ENCODE peak calls at places on chromosome 7, in ten cellular contexts. V, M, W, K, F, E, L, A, H and N are unnamed samples.
A peak's percentile ranks its signal among the peaks of the same experiment; 100 is the strongest.

GRCh38 chr7:38686888-38687287 is 55.7 kb upstream of the AMPH start:
- DNase-seq in V (no peak), M (peak; percentile 35), W (no peak), K (no peak), F (peak; percentile 54), E (no peak), L (no peak), A (no peak), H (no peak), N (no peak)

GRCh38 chr7:21383217-21383832 is 44.6 kb upstream of the SP4 start:
- DNase-seq in V (no peak), M (no peak), W (no peak), K (no peak), F (no peak), E (no peak), L (no peak), A (no peak), H (no peak), N (no peak)

GRCh38 chr7:66352071-66352470 is 146.9 kb downstream of the TPST1 start:
- DNase-seq in V (no peak), M (peak; percentile 76), W (no peak), K (no peak), F (peak; percentile 30), E (peak; percentile 68), L (no peak), A (no peak), H (no peak), N (no peak)

GRCh38 chr7:151800391-151800790 is 76.5 kb downstream of the PRKAG2 start:
- DNase-seq in V (no peak), M (no peak), W (no peak), K (no peak), F (no peak), E (no peak), L (no peak), A (no peak), H (no peak), N (no peak)

GRCh38 chr7:150489812-150490211 is 24.9 kb upstream of the GIMAP7 start:
- DNase-seq in V (no peak), M (no peak), W (no peak), K (no peak), F (no peak), E (no peak), L (no peak), A (no peak), H (no peak), N (no peak)

GRCh38 chr7:27774717-27775328 is 34.9 kb downstream of the TAX1BP1 start:
- DNase-seq in V (peak; percentile 70), M (peak; percentile 8), W (no peak), K (no peak), F (peak; percentile 69), E (peak; percentile 53), L (no peak), A (peak; percentile 13), H (no peak), N (no peak)

GRCh38 chr7:41139789-41140188 is 563.1 kb downstream of the INHBA start:
- DNase-seq in V (no peak), M (no peak), W (no peak), K (no peak), F (no peak), E (no peak), L (no peak), A (no peak), H (no peak), N (no peak)

GRCh38 chr7:44415510-44415909 is 74.9 kb downstream of the NUDCD3 start:
- DNase-seq in V (peak; percentile 25), M (no peak), W (no peak), K (peak; percentile 77), F (peak; percentile 11), E (no peak), L (no peak), A (no peak), H (no peak), N (no peak)

GRCh38 chr7:143405158-143405557 is 3.5 kb downstream of the EPHA1 start:
- DNase-seq in V (no peak), M (no peak), W (no peak), K (no peak), F (no peak), E (no peak), L (no peak), A (no peak), H (no peak), N (no peak)

GRCh38 chr7:30912454-30912985 is 867 bp downstream of the AQP1 start:
- DNase-seq in V (no peak), M (no peak), W (no peak), K (no peak), F (no peak), E (no peak), L (no peak), A (no peak), H (no peak), N (no peak)

DNA sequence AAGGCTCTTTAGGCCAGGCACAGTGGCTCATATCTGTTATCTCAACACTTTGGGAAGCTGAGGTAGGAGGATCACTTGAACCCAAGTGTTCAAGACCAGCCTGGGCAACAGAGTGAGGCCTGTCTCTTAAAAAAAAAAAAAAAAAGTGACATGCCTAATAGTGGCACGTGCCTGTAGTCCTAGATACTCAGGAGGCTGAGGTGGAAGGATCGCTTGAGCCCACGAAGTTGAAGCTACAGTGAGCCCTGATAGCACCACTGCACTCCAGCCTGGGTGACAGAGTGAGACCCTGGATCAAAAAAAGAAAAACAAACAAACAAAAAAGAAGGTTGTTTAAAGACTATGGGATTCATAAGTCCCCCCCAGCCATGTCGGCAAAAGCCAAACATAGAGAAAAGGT is 42.2 kb upstream of the NRF1 start:
- DNase-seq in V (no peak), M (no peak), W (no peak), K (no peak), F (no peak), E (no peak), L (no peak), A (no peak), H (no peak), N (no peak)
- H3K4me3 ChIP-seq in V (peak overlapping the region; percentile 9), M (no peak overlapping the region), W (no peak overlapping the region), K (no peak overlapping the region), F (no peak overlapping the region), E (no peak overlapping the region), L (no peak overlapping the region), A (no peak overlapping the region), H (no peak overlapping the region), N (no peak overlapping the region)

GRCh38 chr7:42746226-42746625 is 165.6 kb downstream of the C7orf25 start:
- DNase-seq in V (no peak), M (no peak), W (no peak), K (no peak), F (peak; percentile 34), E (no peak), L (no peak), A (no peak), H (no peak), N (no peak)

GRCh38 chr7:42744746-42745145 is 167.1 kb downstream of the C7orf25 start:
- DNase-seq in V (no peak), M (no peak), W (no peak), K (no peak), F (no peak), E (no peak), L (no peak), A (no peak), H (no peak), N (no peak)

GRCh38 chr7:42742321-42742720 is 169.5 kb downstream of the C7orf25 start:
- DNase-seq in V (no peak), M (no peak), W (no peak), K (peak; percentile 57), F (no peak), E (no peak), L (no peak), A (no peak), H (no peak), N (no peak)

GRCh38 chr7:42747073-42747472 is 164.8 kb downstream of the C7orf25 start:
- DNase-seq in V (no peak), M (no peak), W (no peak), K (no peak), F (peak; percentile 25), E (no peak), L (no peak), A (no peak), H (no peak), N (no peak)

GRCh38 chr7:42745357-42746022 is 166.4 kb downstream of the C7orf25 start:
- DNase-seq in V (peak; percentile 42), M (no peak), W (peak; percentile 13), K (no peak), F (peak; percentile 58), E (peak; percentile 89), L (no peak), A (peak; percentile 2), H (no peak), N (peak; percentile 50)
- TF ChIP-seq CTCF in V (peak; percentile 84), M (peak; percentile 81), W (peak; percentile 38), K (no peak), F (peak; percentile 73), E (peak; percentile 84), L (peak; percentile 69), A (peak; percentile 73), H (no peak), N (peak; percentile 68)

DNA sequence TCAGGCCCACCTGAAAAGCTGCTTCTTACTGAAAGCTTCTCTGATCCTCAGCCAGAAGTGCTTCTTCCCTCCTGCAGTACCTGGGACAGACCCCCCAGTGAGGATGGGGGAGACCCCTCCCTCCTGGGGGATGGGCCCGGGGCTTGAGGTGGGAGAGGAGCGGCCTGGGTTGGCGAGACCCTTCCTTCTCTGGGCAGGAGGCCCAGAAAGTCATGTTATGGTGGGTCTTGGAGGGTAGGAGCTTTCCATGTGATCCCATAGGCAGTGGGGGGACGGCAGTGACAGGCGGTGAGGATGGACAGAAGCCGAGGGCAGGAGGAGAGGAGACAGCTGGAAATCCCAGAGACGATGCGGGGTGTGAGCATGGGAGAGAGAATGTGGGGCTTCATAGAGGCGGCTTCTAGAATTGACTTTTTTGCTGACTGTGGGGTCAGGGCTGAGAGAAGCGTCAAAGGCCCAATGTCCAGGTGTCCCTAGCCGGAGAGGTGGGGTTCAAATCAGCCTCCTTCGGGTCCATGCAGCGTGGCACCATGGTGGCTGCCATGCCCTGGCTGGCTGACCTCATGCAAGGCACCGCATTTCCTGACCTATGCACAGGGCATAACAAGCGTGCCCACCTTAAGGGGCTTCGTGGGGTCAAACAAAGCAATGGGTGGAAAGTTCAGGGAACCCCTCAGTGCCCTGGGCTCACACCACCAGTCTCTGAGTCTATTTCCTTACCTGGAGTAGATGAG is 154.0 kb downstream of the UBE2H start:
- DNase-seq in V (no peak), M (no peak), W (no peak), K (no peak), F (no peak), E (no peak), L (no peak), A (no peak), H (no peak), N (no peak)
- H3K4me3 ChIP-seq in V (no peak overlapping the region), M (no peak overlapping the region), W (no peak overlapping the region), K (no peak overlapping the region), F (no peak overlapping the region), E (no peak overlapping the region), L (no peak overlapping the region), A (no peak overlapping the region), H (no peak overlapping the region), N (no peak overlapping the region)

DNA sequence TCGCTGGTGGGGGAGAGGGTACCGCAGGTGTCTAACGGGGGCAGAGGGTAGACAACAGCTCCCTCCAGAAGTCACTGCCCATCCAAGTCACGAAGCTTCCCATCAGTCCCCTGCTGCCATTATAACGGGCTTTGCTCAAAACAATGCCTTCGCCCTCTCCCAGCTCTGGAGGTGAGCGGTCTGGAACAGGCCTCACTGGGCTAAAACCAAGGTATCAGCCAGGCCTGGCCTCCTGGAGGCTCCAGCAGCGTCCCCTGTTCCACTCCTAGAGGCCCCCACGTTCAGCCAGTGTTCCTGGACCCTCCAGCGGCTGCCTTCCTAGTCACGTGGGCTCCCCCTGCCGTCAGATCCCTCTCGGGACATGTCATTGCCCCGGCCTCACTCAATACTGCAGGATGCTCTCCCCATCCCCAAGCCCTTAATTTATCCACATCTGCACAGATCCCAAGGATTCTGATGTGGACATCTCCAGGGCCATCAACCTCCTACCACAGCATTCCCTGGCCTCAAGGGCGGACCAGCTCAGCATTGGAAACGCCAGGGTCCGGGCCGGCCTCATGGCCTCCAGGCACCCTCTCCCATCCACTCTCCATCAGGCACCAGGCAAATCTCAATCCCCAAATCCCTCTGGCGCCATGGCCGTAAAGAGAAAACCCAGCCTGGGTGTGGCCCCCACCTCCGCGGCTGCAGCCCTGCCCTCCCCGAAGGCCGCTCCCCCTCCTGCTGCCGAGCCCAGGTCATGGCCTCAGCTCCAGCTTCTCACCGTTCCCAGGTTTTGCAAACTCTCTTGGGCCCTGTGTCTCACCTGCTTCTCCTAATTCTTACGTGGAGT is 104.1 kb upstream of the FAM20C start:
- DNase-seq in V (no peak), M (no peak), W (no peak), K (peak; percentile 47), F (no peak), E (peak; percentile 71), L (no peak), A (no peak), H (no peak), N (no peak)
- TF ChIP-seq CTCF in V (peak; percentile 26), M (no peak), W (no peak), K (no peak), F (peak; percentile 9), E (peak; percentile 75), L (no peak), A (no peak), H (no peak), N (no peak)